ENCODE peak calls at places on chromosomes 1 and 21, in five cellular contexts. O is stimulated activated CD4-positive, alpha-beta T cell treated with anti-CD3 and anti-CD28 coated beads, Interleukin-2, amount 100 ng/mL, for 48 hours; T is left cardiac atrium; I is LHCN-M2; W is CD8-positive, alpha-beta memory T cell. S is an unnamed sample.

GRCh38 chr1:245216356-245217110 is 61.7 kb downstream of the KIF26B start:
- DNase-seq in O (no peak), T (no peak), I (no peak), W (no peak), S (peak)

GRCh38 chr21:38937286-38937790 is 131.6 kb downstream of the ETS2 start:
- DNase-seq in O (no peak), T (no peak), I (no peak), W (no peak), S (no peak)

GRCh38 chr1:171185064-171185463 is at the start of gene FMO2:
- DNase-seq in O (no peak), T (no peak), I (no peak), W (no peak), S (no peak)

GRCh38 chr1:31239653-31240241 is at the start of gene NKAIN1:
- DNase-seq in O (no peak), T (no peak), I (no peak), W (no peak), S (peak)

GRCh38 chr1:221431068-221431651 is 310.7 kb downstream of the DUSP10 start:
- DNase-seq in O (no peak), T (no peak), I (peak), W (no peak), S (peak)

GRCh38 chr1:108644984-108645383 is 15.9 kb downstream of the HENMT1 start:
- DNase-seq in O (peak), T (no peak), I (no peak), W (peak), S (no peak)

GRCh38 chr1:55310517-55310927 is 95.4 kb upstream of the USP24 start:
- DNase-seq in O (no peak), T (peak), I (peak), W (no peak), S (peak)

GRCh38 chr21:32463889-32464300 is 51.4 kb downstream of the EVA1C start:
- DNase-seq in O (no peak), T (no peak), I (peak), W (no peak), S (peak)

GRCh38 chr1:6358144-6358624 is 35.4 kb downstream of the ACOT7 start:
- DNase-seq in O (no peak), T (no peak), I (no peak), W (no peak), S (peak)

GRCh38 chr1:44594871-44595735 is 79.2 kb downstream of the TMEM53 start:
- DNase-seq in O (peak), T (peak), I (peak), W (peak), S (peak)

GRCh38 chr1:75079535-75080290 is 54.5 kb upstream of the LHX8 start:
- DNase-seq in O (no peak), T (no peak), I (no peak), W (no peak), S (peak)

GRCh38 chr1:199122532-199123311 is 483.9 kb downstream of the PTPRC start:
- DNase-seq in O (no peak), T (no peak), I (peak), W (no peak), S (peak)

GRCh38 chr1:23577056-23577985 is 18.0 kb upstream of the ID3 start:
- DNase-seq in O (no peak), T (no peak), I (peak), W (no peak), S (peak)

GRCh38 chr1:158121604-158122254 is 59.0 kb upstream of the CD1D start:
- DNase-seq in O (peak), T (no peak), I (peak), W (no peak), S (peak)

GRCh38 chr1:17605582-17606344 is 66.3 kb downstream of the ARHGEF10L start:
- DNase-seq in O (no peak), T (peak), I (no peak), W (no peak), S (no peak)

GRCh38 chr21:31052489-31053142 is 14.3 kb upstream of the KRTAP19-8 start:
- DNase-seq in O (no peak), T (no peak), I (no peak), W (no peak), S (no peak)

GRCh38 chr1:63829349-63830327 is 55.8 kb downstream of the ROR1 start:
- DNase-seq in O (no peak), T (no peak), I (no peak), W (no peak), S (peak)

GRCh38 chr1:41851589-41851988 is 67.1 kb downstream of the HIVEP3 start:
- DNase-seq in O (no peak), T (no peak), I (peak), W (no peak), S (peak)

S was measured in RPMI7951.